ENCODE peak calls at places on chromosomes 7 and 10, in six cellular contexts. S, X, W, O, T and Z are unnamed samples.

GRCh38 chr10:47175181-47176080 is 124.6 kb upstream of the GDF10 start:
- DNase-seq in S (no peak), X (no peak), W (no peak), O (no peak), T (no peak), Z (no peak)

GRCh38 chr7:38105874-38106483 is 72.1 kb upstream of the STARD3NL start:
- DNase-seq in S (peak), X (peak), W (peak), O (no peak), T (peak), Z (peak)

GRCh38 chr7:590731-591551 is 71.3 kb upstream of the PDGFA start:
- DNase-seq in S (no peak), X (no peak), W (no peak), O (no peak), T (no peak), Z (no peak)

GRCh38 chr10:79347894-79348639 is 798 bp downstream of the PPIF start:
- DNase-seq in S (peak), X (peak), W (peak), O (peak), T (peak), Z (peak)

GRCh38 chr10:133474833-133475734 is 21.3 kb downstream of the SCART1 start:
- DNase-seq in S (no peak), X (no peak), W (no peak), O (peak), T (no peak), Z (no peak)

GRCh38 chr7:17144313-17144712 is 154.1 kb upstream of the AHR start:
- DNase-seq in S (peak), X (no peak), W (no peak), O (peak), T (no peak), Z (no peak)

GRCh38 chr10:79158402-79159097 is 89.8 kb downstream of the ZMIZ1 start:
- DNase-seq in S (no peak), X (no peak), W (no peak), O (no peak), T (no peak), Z (no peak)

GRCh38 chr10:98033515-98033914 is 3.1 kb upstream of the CRTAC1 start:
- DNase-seq in S (no peak), X (no peak), W (no peak), O (no peak), T (no peak), Z (no peak)